ENCODE peak calls at places on chromosomes 2 and 18, in seven cellular contexts. S is dorsolateral prefrontal cortex, J is GM10248, L is A549, N is neural crest cell, Q is NB4, T is brain microvascular endothelial cell. F is an unnamed sample.

GRCh38 chr2:104851236-104852160 is 2.4 kb upstream of the POU3F3 start:
- DNase-seq in S (no peak), J (no peak), L (no peak), N (no peak), Q (no peak), T (no peak), F (no peak)

GRCh38 chr18:50131591-50131990 is 63.4 kb downstream of the MYO5B start:
- DNase-seq in S (no peak), J (peak; percentile 29), L (no peak), N (no peak), Q (no peak), T (no peak), F (no peak)

GRCh38 chr2:75064691-75065396 is 106.4 kb downstream of the POLE4 start:
- DNase-seq in S (peak; percentile 69), J (peak; percentile 62), L (peak; percentile 58), N (peak; percentile 67), Q (peak; percentile 66), T (peak; percentile 60), F (peak; percentile 51)

GRCh38 chr2:175080479-175080878 is 75.3 kb upstream of the CHN1 start:
- DNase-seq in S (no peak), J (no peak), L (no peak), N (no peak), Q (no peak), T (no peak), F (no peak)

GRCh38 chr18:53795061-53795460 is 429.4 kb downstream of the MBD2 start:
- DNase-seq in S (no peak), J (no peak), L (no peak), N (no peak), Q (no peak), T (no peak), F (peak; percentile 73)

GRCh38 chr2:26583381-26583911 is 57.7 kb downstream of the CIB4 start:
- DNase-seq in S (no peak), J (no peak), L (no peak), N (no peak), Q (no peak), T (no peak), F (no peak)

GRCh38 chr18:26471027-26471426 is 77.3 kb downstream of the KCTD1 start:
- DNase-seq in S (no peak), J (no peak), L (peak; percentile 86), N (no peak), Q (no peak), T (peak; percentile 75), F (no peak)

GRCh38 chr2:170218931-170219330 is 41.0 kb downstream of the MYO3B start:
- DNase-seq in S (no peak), J (no peak), L (no peak), N (no peak), Q (no peak), T (no peak), F (no peak)

GRCh38 chr2:82992948-82993347 is 1466.1 kb downstream of the SUCLG1 start:
- DNase-seq in S (no peak), J (no peak), L (no peak), N (no peak), Q (no peak), T (no peak), F (no peak)

GRCh38 chr2:79952561-79952960 is 352.0 kb downstream of the LRRTM1 start:
- DNase-seq in S (no peak), J (no peak), L (no peak), N (no peak), Q (no peak), T (no peak), F (no peak)

GRCh38 chr18:58228176-58228575 is 184.2 kb downstream of the NEDD4L start:
- DNase-seq in S (no peak), J (no peak), L (no peak), N (no peak), Q (no peak), T (no peak), F (no peak)

GRCh38 chr18:28407681-28408080 is 230.8 kb upstream of the CDH2 start:
- DNase-seq in S (no peak), J (no peak), L (no peak), N (no peak), Q (no peak), T (no peak), F (no peak)

GRCh38 chr2:223474893-223475292 is 127.3 kb downstream of the SCG2 start:
- DNase-seq in S (no peak), J (no peak), L (no peak), N (no peak), Q (no peak), T (no peak), F (no peak)

GRCh38 chr2:167293172-167293781 is 405.0 kb downstream of the XIRP2 start:
- DNase-seq in S (peak; percentile 62), J (no peak), L (peak; percentile 6), N (peak; percentile 27), Q (no peak), T (peak; percentile 3), F (peak; percentile 10)

GRCh38 chr2:26330114-26330581 is 15.8 kb upstream of the SELENOI start:
- DNase-seq in S (peak; percentile 87), J (peak; percentile 81), L (peak; percentile 84), N (peak; percentile 80), Q (peak; percentile 98), T (peak; percentile 85), F (peak; percentile 88)

GRCh38 chr18:80252136-80252535 is 4.8 kb upstream of the PARD6G start:
- DNase-seq in S (no peak), J (no peak), L (no peak), N (no peak), Q (no peak), T (peak; percentile 49), F (peak; percentile 58)

GRCh38 chr2:227862227-227862740 is 9.1 kb upstream of the DAW1 start:
- DNase-seq in S (no peak), J (peak; percentile 57), L (peak; percentile 80), N (peak; percentile 32), Q (peak; percentile 81), T (peak; percentile 79), F (peak; percentile 82)

GRCh38 chr2:226123307-226123706 is 676.3 kb downstream of the IRS1 start:
- DNase-seq in S (no peak), J (no peak), L (no peak), N (no peak), Q (no peak), T (no peak), F (peak; percentile 62)

GRCh38 chr2:193349642-193350041 is 1154.9 kb upstream of the TMEFF2 start:
- DNase-seq in S (no peak), J (no peak), L (no peak), N (no peak), Q (no peak), T (no peak), F (no peak)

GRCh38 chr2:105746177-105747080 is 1.7 kb downstream of the NCK2 start:
- DNase-seq in S (no peak), J (peak; percentile 76), L (no peak), N (no peak), Q (peak; percentile 59), T (no peak), F (no peak)

GRCh38 chr2:128722469-128722868 is 403.8 kb upstream of the HS6ST1 start:
- DNase-seq in S (no peak), J (no peak), L (no peak), N (no peak), Q (no peak), T (no peak), F (no peak)

GRCh38 chr2:128717758-128718710 is 399.4 kb upstream of the HS6ST1 start:
- DNase-seq in S (no peak), J (no peak), L (no peak), N (no peak), Q (no peak), T (no peak), F (peak; percentile 69)

GRCh38 chr2:128716371-128716770 is 397.7 kb upstream of the HS6ST1 start:
- DNase-seq in S (no peak), J (no peak), L (no peak), N (no peak), Q (peak; percentile 77), T (no peak), F (no peak)

GRCh38 chr2:128724547-128724946 is 405.9 kb upstream of the HS6ST1 start:
- DNase-seq in S (no peak), J (no peak), L (no peak), N (no peak), Q (no peak), T (no peak), F (no peak)

GRCh38 chr2:128720440-128721022 is 401.9 kb upstream of the HS6ST1 start:
- DNase-seq in S (no peak), J (no peak), L (no peak), N (no peak), Q (no peak), T (no peak), F (no peak)
- TF ChIP-seq CTCF in S (peak; percentile 12), J (no peak), L (no peak), N (peak; percentile 44), Q (no peak), T (peak; percentile 26), F (peak; percentile 15)

DNA sequence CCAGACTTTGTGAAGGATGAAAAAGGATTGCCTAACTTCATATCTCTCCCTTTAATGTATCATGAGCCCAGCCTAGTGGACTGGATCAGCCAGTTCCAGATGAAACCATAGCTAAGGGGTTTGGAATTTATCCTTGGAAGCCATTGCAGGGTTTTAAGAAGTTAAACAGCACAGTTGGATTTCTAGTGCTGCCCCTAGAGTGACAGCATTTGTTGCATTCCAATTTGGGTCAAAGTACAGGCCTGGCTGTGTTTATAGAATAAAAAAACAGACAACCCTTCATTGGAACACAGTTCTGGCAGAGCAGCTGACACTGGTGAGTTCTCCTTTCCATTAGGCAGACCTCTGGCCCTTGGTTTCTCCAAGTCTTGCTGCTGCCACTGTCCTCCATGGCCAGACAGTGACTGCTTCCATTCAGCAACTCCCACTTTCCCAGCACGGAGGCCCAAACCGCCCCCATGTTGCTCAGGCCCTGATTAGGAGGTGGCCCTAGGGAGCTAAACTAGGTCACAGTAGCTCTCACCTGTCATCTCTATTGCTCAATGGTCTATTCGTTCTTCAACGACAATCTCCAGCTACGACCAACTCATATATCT is 8.0 kb downstream of the GPR39 start:
- DNase-seq in S (no peak), J (no peak), L (no peak), N (no peak), Q (no peak), T (no peak), F (peak; percentile 67)
- TF ChIP-seq CTCF in S (no peak), J (no peak), L (no peak), N (no peak), Q (no peak), T (no peak), F (peak; percentile 13)

GRCh38 chr2:65722028-65722427 is 289.6 kb upstream of the SPRED2 start:
- DNase-seq in S (no peak), J (no peak), L (peak; percentile 21), N (peak; percentile 42), Q (peak; percentile 10), T (peak; percentile 16), F (peak; percentile 31)
- TF ChIP-seq CTCF in S (peak; percentile 28), J (no peak), L (no peak), N (peak; percentile 69), Q (no peak), T (peak; percentile 62), F (peak; percentile 11)

DNA sequence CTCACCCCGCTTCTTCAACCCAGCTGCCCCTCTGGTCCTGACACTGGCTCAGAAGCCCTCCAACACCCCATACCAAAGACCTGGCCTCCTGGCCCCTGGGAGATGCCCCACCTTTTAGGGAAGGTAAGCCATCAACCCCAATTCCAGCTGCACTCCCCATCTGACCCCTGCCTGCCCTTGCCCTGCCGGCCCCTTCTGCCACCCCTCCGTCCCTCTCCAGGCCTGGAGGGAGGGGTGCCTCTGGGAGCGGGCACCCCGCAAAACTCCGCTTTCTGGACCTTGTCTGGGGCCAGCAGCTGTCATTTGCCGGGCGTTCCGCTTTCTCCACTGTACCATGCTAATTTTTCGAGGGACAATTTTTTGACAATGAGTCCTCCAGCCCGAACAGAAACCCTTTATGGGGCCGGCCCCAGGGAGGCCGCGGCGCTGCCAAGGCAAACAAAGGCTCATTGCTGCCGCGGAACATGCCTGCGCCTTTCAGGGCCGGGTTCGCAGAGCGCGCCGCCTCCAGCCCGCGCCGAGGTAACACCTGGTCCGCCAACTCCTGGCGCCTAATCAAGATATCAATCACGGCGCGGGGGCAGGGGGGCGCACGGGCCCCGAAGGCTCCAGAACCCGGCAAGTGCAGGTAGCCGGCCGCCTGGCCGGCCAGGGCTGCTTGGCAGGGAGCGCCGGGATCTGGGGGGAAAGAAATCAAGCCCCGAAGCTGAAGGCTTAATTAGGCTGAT is 96.0 kb downstream of the INHBB start:
- DNase-seq in S (peak; percentile 73), J (no peak), L (no peak), N (peak; percentile 39), Q (no peak), T (no peak), F (no peak)
- TF ChIP-seq CTCF in S (peak; percentile 46), J (no peak), L (no peak), N (no peak), Q (no peak), T (no peak), F (no peak)

F was measured in fibroblast of mammary gland.